ENCODE peak calls at places on chromosomes 7 and 10, in five cellular contexts. F is AG09319, K is hypothalamus, P is hippocampal formation, Q is nephron progenitor cell. D is an unnamed sample.

GRCh38 chr10:4812041-4812440 is 14.0 kb upstream of the AKR1E2 start:
- DNase-seq in K (no peak), Q (no peak), F (no peak), P (no peak), D (no peak)

GRCh38 chr7:55794527-55794926 is 68.0 kb downstream of the SEPTIN14 start:
- DNase-seq in F (no peak), K (no peak), Q (no peak), P (no peak), D (peak; percentile 75)

GRCh38 chr7:16345979-16346958 is 75.1 kb downstream of the CRPPA start:
- DNase-seq in Q (no peak), K (no peak), F (no peak), P (no peak), D (no peak)

GRCh38 chr7:134737561-134738353 is 41.7 kb upstream of the CALD1 start:
- DNase-seq in K (no peak), Q (no peak), F (peak; percentile 82), P (no peak), D (no peak)

GRCh38 chr10:88616250-88616977 is 29.9 kb downstream of the LIPJ start:
- DNase-seq in F (no peak), K (no peak), Q (no peak), P (no peak), D (no peak)

GRCh38 chr10:110425684-110426293 is 71.9 kb upstream of the DUSP5 start:
- DNase-seq in P (no peak), Q (no peak), F (peak; percentile 97), K (no peak), D (no peak)

GRCh38 chr10:32773105-32773504 is 184.9 kb downstream of the ITGB1 start:
- DNase-seq in Q (no peak), F (no peak), K (no peak), P (no peak), D (no peak)

GRCh38 chr7:130712416-130712815 is 21.6 kb downstream of the KLF14 start:
- DNase-seq in Q (no peak), K (no peak), F (no peak), P (no peak), D (no peak)

GRCh38 chr10:69318997-69319727 is 40.9 kb downstream of the HK1 start:
- DNase-seq in F (no peak), P (no peak), Q (peak; percentile 61), K (peak; percentile 15), D (peak; percentile 76)

GRCh38 chr10:49751216-49751615 is 10.9 kb downstream of the OGDHL start:
- DNase-seq in F (no peak), K (no peak), Q (no peak), P (no peak), D (no peak)

GRCh38 chr7:100673942-100674431 is 447 bp downstream of the GNB2 start:
- DNase-seq in Q (peak; percentile 46), P (no peak), K (peak; percentile 56), F (no peak), D (no peak)

D was measured in RWPE2.